ENCODE peak calls at places on chromosomes 6 and 20, in six cellular contexts. Y is IMR-90, D is uterus, F is fibroblast of lung, X is SK-N-SH, Z is astrocyte. C is an unnamed sample.

GRCh38 chr20:58634121-58634817 is 16.8 kb upstream of the STX16 start:
- DNase-seq in F (peak; percentile 89), D (peak; percentile 59), Z (peak; percentile 65), Y (peak; percentile 92), X (no peak), C (no peak)

GRCh38 chr20:57738053-57738452 is 28.2 kb upstream of the PMEPA1 start:
- DNase-seq in F (no peak), Z (no peak), Y (no peak), D (no peak), X (no peak), C (no peak)

GRCh38 chr6:36836771-36837339 is 2.4 kb downstream of the CPNE5 start:
- DNase-seq in Y (no peak), X (no peak), Z (no peak), F (no peak), D (no peak), C (no peak)

GRCh38 chr20:54116550-54117235 is 46.3 kb upstream of the BCAS1 start:
- DNase-seq in X (no peak), F (no peak), Z (no peak), D (no peak), Y (no peak), C (no peak)

GRCh38 chr6:1593958-1594314 is 15.8 kb upstream of the FOXC1 start:
- DNase-seq in Y (no peak), F (no peak), X (peak; percentile 29), D (no peak), Z (no peak), C (no peak)

GRCh38 chr20:62122659-62123449 is 579 bp downstream of the LSM14B start:
- DNase-seq in X (peak; percentile 78), Z (no peak), F (peak; percentile 28), D (peak; percentile 43), Y (no peak), C (peak; percentile 87)

GRCh38 chr6:169883316-169883715 is 131.9 kb downstream of the ERMARD start:
- DNase-seq in Y (no peak), F (no peak), D (no peak), Z (no peak), X (peak; percentile 5), C (no peak)

GRCh38 chr20:38804682-38805501 is 605 bp upstream of the PPP1R16B start:
- DNase-seq in X (no peak), D (no peak), F (no peak), Z (no peak), Y (no peak), C (no peak)

GRCh38 chr6:56772737-56773184 is 130.1 kb upstream of the DST start:
- DNase-seq in Y (peak; percentile 93), Z (peak; percentile 86), D (peak; percentile 50), X (no peak), F (peak; percentile 66), C (no peak)

GRCh38 chr6:46051962-46052361 is 36.3 kb upstream of the CLIC5 start:
- DNase-seq in D (no peak), Z (peak; percentile 68), X (no peak), F (peak; percentile 3), Y (no peak), C (no peak)

GRCh38 chr20:61828891-61829290 is 236.8 kb downstream of the TAF4 start:
- DNase-seq in F (no peak), X (no peak), Z (no peak), D (no peak), Y (no peak), C (no peak)

GRCh38 chr6:76609160-76609559 is 536.7 kb upstream of the IMPG1 start:
- DNase-seq in D (no peak), Z (no peak), Y (no peak), F (no peak), X (no peak), C (no peak)

GRCh38 chr20:45096781-45097180 is 4.1 kb downstream of the KCNS1 start:
- DNase-seq in Z (no peak), F (no peak), Y (no peak), X (no peak), D (no peak), C (no peak)

GRCh38 chr6:44094403-44095242 is 32.6 kb downstream of the MRPL14 start:
- DNase-seq in X (no peak), F (no peak), D (no peak), Z (no peak), Y (no peak), C (no peak)

GRCh38 chr6:44100088-44100550 is 27.1 kb downstream of the MRPL14 start:
- DNase-seq in Y (peak; percentile 37), F (peak; percentile 28), X (peak; percentile 47), Z (no peak), D (no peak), C (peak; percentile 71)

GRCh38 chr6:44096615-44097014 is 30.6 kb downstream of the MRPL14 start:
- DNase-seq in F (peak; percentile 72), Z (peak; percentile 37), D (peak; percentile 71), Y (peak; percentile 72), X (peak; percentile 86), C (peak; percentile 86)

GRCh38 chr6:44099192-44099591 is 28.1 kb downstream of the MRPL14 start:
- DNase-seq in F (no peak), Y (no peak), Z (no peak), X (no peak), D (no peak), C (no peak)

DNA sequence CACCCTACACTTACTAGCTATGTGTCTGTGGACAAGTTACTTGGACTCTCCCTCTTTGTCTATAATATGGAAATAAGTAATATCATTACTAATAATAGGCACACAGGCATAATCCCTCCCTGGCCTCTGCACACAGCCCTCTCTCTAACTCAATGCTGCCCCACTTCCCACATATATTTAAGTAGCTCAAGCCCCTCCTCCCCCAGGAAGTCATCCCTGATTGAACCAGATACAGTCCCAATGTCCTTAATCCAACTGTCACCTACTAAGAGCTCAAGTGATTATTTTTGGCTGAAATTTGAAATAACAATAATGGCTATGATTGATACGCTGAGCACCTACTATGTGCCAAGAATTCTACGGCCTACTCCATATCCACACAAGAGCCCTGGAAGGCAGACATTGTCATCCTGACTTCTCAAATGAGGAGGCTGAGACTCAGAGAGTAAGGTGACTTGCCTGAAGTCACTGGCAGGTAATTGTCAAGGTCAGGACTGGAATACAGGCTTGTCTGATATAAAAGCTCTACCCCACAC is 29.4 kb downstream of the MRPL14 start:
- DNase-seq in Z (no peak), D (no peak), X (no peak), F (no peak), Y (no peak), C (peak; percentile 40)
- H3K27ac ChIP-seq in Z (no peak overlapping the region), D (no peak overlapping the region), X (no peak overlapping the region), F (no peak overlapping the region), Y (no peak overlapping the region), C (no peak overlapping the region)

GRCh38 chr6:155274106-155274505 is 10.3 kb downstream of the CLDN20 start:
- DNase-seq in Y (peak; percentile 35), F (peak; percentile 14), X (no peak), D (no peak), Z (peak; percentile 62), C (no peak)
- H3K27ac ChIP-seq in Y (peak overlapping the region; percentile 19), F (peak overlapping the region; percentile 55), X (peak overlapping the region; percentile 98), D (peak overlapping the region; percentile 47), Z (peak overlapping the region; percentile 70), C (no peak overlapping the region)

GRCh38 chr20:17627101-17627950 is 54.7 kb downstream of the RRBP1 start:
- DNase-seq in F (no peak), Y (no peak), X (no peak), Z (no peak), D (no peak), C (no peak)

GRCh38 chr20:17629678-17630089 is 52.4 kb downstream of the RRBP1 start:
- DNase-seq in Z (no peak), X (no peak), Y (no peak), F (no peak), D (no peak), C (no peak)

GRCh38 chr20:17629025-17629424 is 53.0 kb downstream of the RRBP1 start:
- DNase-seq in F (no peak), X (no peak), Y (no peak), D (no peak), Z (no peak), C (no peak)

GRCh38 chr20:17626217-17627007 is 55.6 kb downstream of the RRBP1 start:
- DNase-seq in X (no peak), D (no peak), F (no peak), Z (no peak), Y (no peak), C (no peak)

DNA sequence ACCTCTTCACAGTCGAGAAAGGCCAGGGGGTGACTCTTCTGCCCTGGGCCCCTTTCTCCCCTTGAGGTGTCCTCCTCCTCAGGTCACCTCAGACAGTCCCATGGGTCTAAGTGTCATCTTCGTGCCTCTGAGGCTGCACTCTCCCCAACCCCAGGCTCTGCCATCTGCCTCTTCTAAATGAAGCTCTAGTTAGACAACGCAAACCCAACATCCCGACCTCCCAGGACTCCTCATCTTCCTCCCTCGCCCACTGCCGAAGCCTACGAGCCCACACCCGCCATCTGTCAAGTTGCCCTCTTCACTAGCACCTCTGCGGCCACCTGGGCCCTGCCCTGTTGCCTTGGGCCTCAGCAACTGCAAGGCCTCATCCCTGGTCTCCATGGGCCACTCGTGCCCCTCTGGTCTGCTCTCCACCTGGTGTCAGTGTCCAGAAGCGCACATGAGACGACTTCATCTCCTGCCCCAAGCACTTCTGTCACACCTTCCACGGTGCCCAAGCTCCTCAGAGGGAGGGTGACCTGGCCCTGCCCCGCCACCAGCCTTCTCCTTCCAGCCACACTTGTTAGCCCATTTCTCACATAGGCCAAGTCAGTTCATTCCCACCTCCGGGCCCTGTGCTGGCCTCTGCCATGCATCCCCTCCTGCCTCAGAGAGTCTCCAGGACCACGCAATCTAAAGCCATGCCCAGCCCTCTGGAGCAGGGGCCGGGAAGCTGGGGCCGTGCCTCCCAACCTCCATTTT is 53.8 kb downstream of the RRBP1 start:
- DNase-seq in X (no peak), Z (no peak), F (no peak), D (no peak), Y (no peak), C (no peak)
- H3K27ac ChIP-seq in X (no peak overlapping the region), Z (no peak overlapping the region), F (no peak overlapping the region), D (no peak overlapping the region), Y (no peak overlapping the region), C (no peak overlapping the region)

GRCh38 chr20:36613974-36614373 is 8.4 kb downstream of the RAB5IF start:
- DNase-seq in Y (no peak), F (no peak), D (no peak), X (no peak), Z (no peak), C (no peak)

GRCh38 chr20:36620917-36621316 is 15.3 kb downstream of the RAB5IF start:
- DNase-seq in F (no peak), Z (no peak), Y (no peak), D (no peak), X (no peak), C (no peak)

GRCh38 chr20:36611625-36612024 is 6.0 kb downstream of the RAB5IF start:
- DNase-seq in Y (no peak), X (no peak), Z (no peak), F (no peak), D (no peak), C (no peak)

DNA sequence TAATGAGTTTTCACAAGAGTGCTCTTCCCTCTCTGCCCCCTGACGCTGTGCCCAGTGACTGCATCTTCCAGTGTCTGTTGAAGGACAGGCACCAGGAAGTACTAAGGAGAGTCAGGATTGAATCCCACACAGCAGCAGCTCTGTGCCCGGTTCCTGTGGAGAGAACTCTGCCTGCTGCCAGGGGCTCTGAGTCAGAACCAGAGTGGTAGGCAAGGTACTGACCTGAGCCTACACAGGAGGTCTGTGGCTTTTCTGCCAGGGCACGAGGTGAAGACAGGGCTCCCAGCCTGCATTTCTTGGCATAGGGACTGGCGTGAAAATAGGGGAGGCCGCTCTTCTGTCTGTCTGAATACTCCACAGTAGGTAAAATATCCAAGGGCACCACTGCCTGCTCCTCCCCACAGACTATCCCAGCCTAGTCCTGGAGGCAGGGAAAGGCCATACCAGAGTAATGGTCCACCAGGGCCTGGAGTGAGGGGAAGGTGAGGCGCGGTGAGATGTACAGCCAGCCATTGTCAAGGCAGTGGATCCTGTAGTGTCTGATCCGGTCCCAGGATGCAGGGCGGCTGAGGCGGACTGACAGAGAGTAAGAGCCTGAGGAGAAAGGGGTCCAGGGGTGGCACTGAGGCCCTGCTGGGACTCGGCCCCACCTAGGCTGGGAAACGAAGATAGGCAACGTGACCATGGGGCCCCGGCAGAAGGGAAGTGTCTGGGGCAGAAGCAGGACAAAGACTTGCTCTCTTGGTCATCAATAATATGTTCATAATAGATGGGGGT is 9.4 kb downstream of the RAB5IF start:
- DNase-seq in X (no peak), F (no peak), D (no peak), Z (no peak), Y (no peak), C (no peak)
- H3K27ac ChIP-seq in X (no peak overlapping the region), F (no peak overlapping the region), D (no peak overlapping the region), Z (no peak overlapping the region), Y (no peak overlapping the region), C (no peak overlapping the region)

C was measured in WERI-Rb-1.